ENCODE peak calls at places on chromosomes 12 and 14, in ten cellular contexts. One of them, this sample, is unnamed.

GRCh38 chr12:95385646-95386045 is 88.3 kb upstream of the METAP2 start:
- DNase-seq in AG09309: peak
- DNase-seq in astrocyte: peak
- DNase-seq in IMR-90: peak
- DNase-seq in lung: no peak
- DNase-seq in fibroblast of pulmonary artery: peak
- DNase-seq in adrenal gland: no peak
- DNase-seq in BE2C: no peak
- DNase-seq in GM12878: no peak
- DNase-seq in choroid plexus epithelial cell: peak
- DNase-seq in this sample: no peak

GRCh38 chr12:95533985-95534384 is 17.3 kb downstream of the USP44 start:
- DNase-seq in lung: no peak
- DNase-seq in fibroblast of pulmonary artery: no peak
- DNase-seq in BE2C: no peak
- DNase-seq in IMR-90: no peak
- DNase-seq in adrenal gland: no peak
- DNase-seq in choroid plexus epithelial cell: peak
- DNase-seq in astrocyte: no peak
- DNase-seq in AG09309: no peak
- DNase-seq in GM12878: no peak
- DNase-seq in this sample: no peak

GRCh38 chr14:92728781-92729364 is 19.6 kb downstream of the LGMN start:
- DNase-seq in AG09309: no peak
- DNase-seq in astrocyte: peak
- DNase-seq in GM12878: no peak
- DNase-seq in adrenal gland: peak
- DNase-seq in fibroblast of pulmonary artery: peak
- DNase-seq in choroid plexus epithelial cell: peak
- DNase-seq in BE2C: no peak
- DNase-seq in lung: peak
- DNase-seq in IMR-90: peak
- DNase-seq in this sample: peak

GRCh38 chr12:27469161-27469560 is 22.6 kb downstream of the SMCO2 start:
- DNase-seq in lung: no peak
- DNase-seq in astrocyte: no peak
- DNase-seq in GM12878: no peak
- DNase-seq in AG09309: no peak
- DNase-seq in IMR-90: no peak
- DNase-seq in choroid plexus epithelial cell: no peak
- DNase-seq in BE2C: no peak
- DNase-seq in fibroblast of pulmonary artery: no peak
- DNase-seq in adrenal gland: no peak
- DNase-seq in this sample: no peak

GRCh38 chr12:105348561-105348960 is 18.1 kb downstream of the C12orf75 start:
- DNase-seq in lung: no peak
- DNase-seq in GM12878: no peak
- DNase-seq in AG09309: no peak
- DNase-seq in IMR-90: no peak
- DNase-seq in fibroblast of pulmonary artery: no peak
- DNase-seq in adrenal gland: no peak
- DNase-seq in astrocyte: peak
- DNase-seq in BE2C: no peak
- DNase-seq in choroid plexus epithelial cell: no peak
- DNase-seq in this sample: no peak

GRCh38 chr12:33724867-33725266 is 285.2 kb upstream of the SYT10 start:
- DNase-seq in fibroblast of pulmonary artery: no peak
- DNase-seq in choroid plexus epithelial cell: no peak
- DNase-seq in AG09309: no peak
- DNase-seq in lung: no peak
- DNase-seq in GM12878: no peak
- DNase-seq in BE2C: no peak
- DNase-seq in astrocyte: no peak
- DNase-seq in IMR-90: no peak
- DNase-seq in adrenal gland: no peak
- DNase-seq in this sample: no peak

GRCh38 chr12:122021193-122021821 is 377 bp upstream of the BCL7A start:
- DNase-seq in choroid plexus epithelial cell: peak
- DNase-seq in BE2C: peak
- DNase-seq in GM12878: no peak
- DNase-seq in lung: no peak
- DNase-seq in astrocyte: no peak
- DNase-seq in IMR-90: no peak
- DNase-seq in AG09309: no peak
- DNase-seq in fibroblast of pulmonary artery: peak
- DNase-seq in adrenal gland: peak
- DNase-seq in this sample: peak

GRCh38 chr14:25406818-25407217 is 356.9 kb upstream of the STXBP6 start:
- DNase-seq in IMR-90: peak
- DNase-seq in lung: no peak
- DNase-seq in choroid plexus epithelial cell: peak
- DNase-seq in astrocyte: no peak
- DNase-seq in AG09309: peak
- DNase-seq in GM12878: no peak
- DNase-seq in adrenal gland: peak
- DNase-seq in fibroblast of pulmonary artery: peak
- DNase-seq in BE2C: peak
- DNase-seq in this sample: peak

GRCh38 chr14:61698216-61698980 is 3.1 kb downstream of the HIF1A start:
- DNase-seq in astrocyte: no peak
- DNase-seq in fibroblast of pulmonary artery: peak
- DNase-seq in lung: no peak
- DNase-seq in choroid plexus epithelial cell: peak
- DNase-seq in adrenal gland: no peak
- DNase-seq in BE2C: no peak
- DNase-seq in IMR-90: no peak
- DNase-seq in AG09309: no peak
- DNase-seq in GM12878: no peak
- DNase-seq in this sample: no peak

GRCh38 chr14:61696753-61697318 is 1.5 kb downstream of the HIF1A start:
- DNase-seq in lung: no peak
- DNase-seq in fibroblast of pulmonary artery: peak
- DNase-seq in astrocyte: no peak
- DNase-seq in BE2C: no peak
- DNase-seq in GM12878: no peak
- DNase-seq in AG09309: no peak
- DNase-seq in IMR-90: no peak
- DNase-seq in adrenal gland: peak
- DNase-seq in choroid plexus epithelial cell: peak
- DNase-seq in this sample: no peak

GRCh38 chr14:61694039-61694438 is 1.3 kb upstream of the HIF1A start:
- DNase-seq in adrenal gland: no peak
- DNase-seq in IMR-90: no peak
- DNase-seq in AG09309: no peak
- DNase-seq in BE2C: no peak
- DNase-seq in fibroblast of pulmonary artery: no peak
- DNase-seq in choroid plexus epithelial cell: no peak
- DNase-seq in GM12878: no peak
- DNase-seq in lung: no peak
- DNase-seq in astrocyte: no peak
- DNase-seq in this sample: no peak

GRCh38 chr14:61695695-61696527 is 598 bp downstream of the HIF1A start:
- DNase-seq in BE2C: peak
- DNase-seq in choroid plexus epithelial cell: peak
- DNase-seq in lung: peak
- DNase-seq in IMR-90: peak
- DNase-seq in GM12878: no peak
- DNase-seq in astrocyte: peak
- DNase-seq in adrenal gland: peak
- DNase-seq in AG09309: no peak
- DNase-seq in fibroblast of pulmonary artery: peak
- DNase-seq in this sample: peak

DNA sequence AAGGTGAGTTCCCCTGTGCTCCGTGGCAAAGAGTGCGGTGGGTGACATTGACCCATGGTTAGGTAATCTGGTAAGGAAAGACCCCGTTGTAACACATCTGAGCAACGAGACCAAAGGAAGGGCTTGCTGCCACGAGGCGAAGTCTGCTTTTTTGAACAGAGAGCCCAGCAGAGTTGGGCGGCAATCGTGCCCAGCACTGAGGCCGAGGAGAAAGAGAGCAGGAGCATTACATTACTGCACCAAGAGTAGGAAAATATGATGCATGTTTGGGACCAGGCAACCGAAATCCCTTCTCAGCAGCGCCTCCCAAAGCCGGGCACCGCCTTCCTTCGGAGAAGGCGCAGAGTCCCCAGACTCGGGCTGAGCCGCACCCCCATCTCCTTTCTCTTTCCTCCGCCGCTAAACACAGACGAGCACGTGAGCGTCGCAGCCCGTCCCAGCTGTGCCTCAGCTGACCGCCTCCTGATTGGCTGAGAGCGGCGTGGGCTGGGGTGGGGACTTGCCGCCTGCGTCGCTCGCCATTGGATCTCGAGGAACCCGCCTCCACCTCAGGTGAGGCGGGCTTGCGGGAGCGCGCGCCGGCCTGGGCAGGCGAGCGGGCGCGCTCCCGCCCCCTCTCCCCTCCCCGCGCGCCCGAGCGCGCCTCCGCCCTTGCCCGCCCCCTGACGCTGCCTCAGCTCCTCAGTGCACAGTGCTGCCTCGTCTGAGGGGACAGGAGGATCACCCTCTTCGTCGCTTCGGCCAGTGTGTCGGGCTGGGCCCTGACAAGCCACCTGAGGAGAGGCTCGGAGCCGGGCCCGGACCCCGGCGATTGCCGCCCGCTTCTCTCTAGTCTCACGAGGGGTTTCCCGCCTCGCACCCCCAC is at the start of gene HIF1A:
- DNase-seq in choroid plexus epithelial cell: peak
- DNase-seq in GM12878: peak
- DNase-seq in astrocyte: peak
- DNase-seq in IMR-90: peak
- DNase-seq in AG09309: peak
- DNase-seq in BE2C: peak
- DNase-seq in fibroblast of pulmonary artery: peak
- DNase-seq in lung: peak
- DNase-seq in adrenal gland: peak
- DNase-seq in this sample: peak
- TF ChIP-seq CTCF in choroid plexus epithelial cell: peak
- TF ChIP-seq CTCF in GM12878: no peak
- TF ChIP-seq CTCF in astrocyte: no peak
- TF ChIP-seq CTCF in IMR-90: peak
- TF ChIP-seq CTCF in AG09309: peak
- TF ChIP-seq CTCF in BE2C: peak
- TF ChIP-seq CTCF in fibroblast of pulmonary artery: peak
- TF ChIP-seq CTCF in lung: no peak
- TF ChIP-seq CTCF in adrenal gland: no peak
- TF ChIP-seq CTCF in this sample: peak

DNA sequence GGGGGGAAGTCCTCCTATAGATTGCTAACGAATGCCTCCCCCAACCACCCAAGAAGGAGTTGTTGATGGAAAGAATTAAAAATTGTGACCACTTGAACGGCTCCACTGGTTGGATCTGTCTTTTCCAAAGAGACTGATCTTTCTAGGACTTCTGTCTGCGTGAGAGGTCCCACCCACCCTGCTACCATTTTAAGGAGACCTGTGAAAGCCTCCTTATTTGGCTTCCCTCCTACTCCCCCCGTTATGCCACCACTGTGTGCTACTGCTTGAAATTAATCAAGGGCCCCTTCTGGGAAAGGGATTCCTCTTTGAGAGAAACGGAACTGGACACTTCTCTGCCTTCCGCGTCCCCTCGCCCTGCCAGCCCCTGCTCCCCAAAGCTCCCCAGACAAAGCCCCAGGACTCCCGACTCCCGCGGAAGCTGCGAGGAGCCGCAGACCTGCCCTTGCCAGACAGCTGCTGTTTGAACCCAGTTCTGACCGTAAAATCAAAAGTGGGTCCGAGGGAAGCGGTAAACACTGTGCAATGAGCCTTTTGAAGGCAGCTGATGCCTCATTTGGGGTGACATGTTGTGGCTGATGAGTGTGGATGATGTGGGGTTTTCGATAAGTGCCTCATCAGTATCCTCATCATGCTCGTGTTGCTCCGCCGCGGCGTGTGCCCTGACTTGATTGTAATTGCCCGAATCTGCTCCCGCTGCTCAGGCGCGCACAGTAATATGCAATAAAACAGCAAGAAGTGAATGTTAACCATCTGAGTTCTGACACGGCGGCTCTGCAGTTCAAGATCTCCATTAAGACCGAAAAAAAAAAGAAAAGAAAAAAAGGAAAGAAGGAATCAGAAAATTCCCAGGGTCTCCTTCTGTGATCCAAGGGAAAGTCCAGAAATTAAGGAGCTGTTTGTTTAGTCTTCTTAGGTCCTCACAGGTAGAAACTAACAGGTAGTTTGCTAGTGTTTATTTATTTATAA is 48.2 kb downstream of the MBIP start:
- DNase-seq in astrocyte: peak
- DNase-seq in BE2C: no peak
- DNase-seq in lung: no peak
- DNase-seq in adrenal gland: no peak
- DNase-seq in AG09309: no peak
- DNase-seq in fibroblast of pulmonary artery: peak
- DNase-seq in IMR-90: peak
- DNase-seq in choroid plexus epithelial cell: peak
- DNase-seq in GM12878: no peak
- DNase-seq in this sample: peak
- H3K4me3 ChIP-seq in astrocyte: peak
- H3K4me3 ChIP-seq in BE2C: no peak
- H3K4me3 ChIP-seq in lung: peak
- H3K4me3 ChIP-seq in adrenal gland: peak
- H3K4me3 ChIP-seq in AG09309: peak
- H3K4me3 ChIP-seq in fibroblast of pulmonary artery: peak
- H3K4me3 ChIP-seq in IMR-90: peak
- H3K4me3 ChIP-seq in choroid plexus epithelial cell: peak
- H3K4me3 ChIP-seq in GM12878: no peak
- H3K4me3 ChIP-seq in this sample: peak

GRCh38 chr12:21655594-21655993 is 2.0 kb downstream of the LDHB start:
- DNase-seq in AG09309: no peak
- DNase-seq in choroid plexus epithelial cell: no peak
- DNase-seq in BE2C: no peak
- DNase-seq in GM12878: no peak
- DNase-seq in IMR-90: no peak
- DNase-seq in astrocyte: no peak
- DNase-seq in adrenal gland: no peak
- DNase-seq in lung: no peak
- DNase-seq in fibroblast of pulmonary artery: no peak
- DNase-seq in this sample: no peak

GRCh38 chr12:21656931-21657335 is 709 bp downstream of the LDHB start:
- DNase-seq in IMR-90: peak
- DNase-seq in AG09309: no peak
- DNase-seq in GM12878: no peak
- DNase-seq in BE2C: peak
- DNase-seq in adrenal gland: peak
- DNase-seq in astrocyte: peak
- DNase-seq in choroid plexus epithelial cell: peak
- DNase-seq in lung: no peak
- DNase-seq in fibroblast of pulmonary artery: peak
- DNase-seq in this sample: peak

GRCh38 chr12:21662122-21662792 is 4.6 kb upstream of the LDHB start:
- DNase-seq in BE2C: no peak
- DNase-seq in AG09309: no peak
- DNase-seq in fibroblast of pulmonary artery: no peak
- DNase-seq in GM12878: no peak
- DNase-seq in IMR-90: no peak
- DNase-seq in choroid plexus epithelial cell: no peak
- DNase-seq in lung: no peak
- DNase-seq in astrocyte: no peak
- DNase-seq in adrenal gland: no peak
- DNase-seq in this sample: no peak

GRCh38 chr12:21657336-21658077 is at the start of gene LDHB:
- DNase-seq in IMR-90: peak
- DNase-seq in BE2C: peak
- DNase-seq in astrocyte: peak
- DNase-seq in fibroblast of pulmonary artery: peak
- DNase-seq in AG09309: peak
- DNase-seq in GM12878: peak
- DNase-seq in adrenal gland: peak
- DNase-seq in choroid plexus epithelial cell: peak
- DNase-seq in lung: peak
- DNase-seq in this sample: peak

DNA sequence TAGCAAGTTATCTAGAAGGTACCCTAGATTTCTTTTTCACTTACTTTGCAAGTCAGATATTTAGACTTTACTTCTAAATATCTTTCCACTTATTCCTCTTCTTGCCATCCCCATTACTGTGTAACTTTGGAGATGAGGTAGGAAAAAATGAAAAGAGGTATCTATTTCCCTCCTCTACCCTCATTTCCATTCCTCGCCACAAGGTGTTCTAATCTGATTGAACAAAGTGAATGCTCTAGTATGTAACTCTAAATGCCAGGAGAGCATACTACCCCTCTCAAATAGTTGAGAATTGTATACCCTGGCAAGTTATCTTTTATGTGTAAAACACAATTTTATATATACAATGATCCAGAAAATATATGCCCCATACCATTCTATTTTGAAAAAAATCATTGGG is 1.7 kb upstream of the LDHB start:
- DNase-seq in adrenal gland: no peak
- DNase-seq in AG09309: no peak
- DNase-seq in astrocyte: no peak
- DNase-seq in lung: no peak
- DNase-seq in GM12878: no peak
- DNase-seq in fibroblast of pulmonary artery: no peak
- DNase-seq in BE2C: no peak
- DNase-seq in IMR-90: no peak
- DNase-seq in choroid plexus epithelial cell: no peak
- DNase-seq in this sample: no peak
- TF ChIP-seq CTCF in adrenal gland: no peak
- TF ChIP-seq CTCF in AG09309: no peak
- TF ChIP-seq CTCF in astrocyte: no peak
- TF ChIP-seq CTCF in lung: no peak
- TF ChIP-seq CTCF in GM12878: no peak
- TF ChIP-seq CTCF in fibroblast of pulmonary artery: no peak
- TF ChIP-seq CTCF in BE2C: peak
- TF ChIP-seq CTCF in IMR-90: no peak
- TF ChIP-seq CTCF in choroid plexus epithelial cell: no peak
- TF ChIP-seq CTCF in this sample: peak

GRCh38 chr12:6854036-6854435 is 2.1 kb downstream of the USP5 start:
- DNase-seq in adrenal gland: no peak
- DNase-seq in astrocyte: no peak
- DNase-seq in lung: no peak
- DNase-seq in fibroblast of pulmonary artery: no peak
- DNase-seq in GM12878: no peak
- DNase-seq in BE2C: no peak
- DNase-seq in choroid plexus epithelial cell: peak
- DNase-seq in AG09309: no peak
- DNase-seq in IMR-90: no peak
- DNase-seq in this sample: no peak

GRCh38 chr12:6855322-6855721 is 3.4 kb downstream of the USP5 start:
- DNase-seq in choroid plexus epithelial cell: no peak
- DNase-seq in AG09309: no peak
- DNase-seq in lung: no peak
- DNase-seq in IMR-90: no peak
- DNase-seq in astrocyte: no peak
- DNase-seq in adrenal gland: no peak
- DNase-seq in fibroblast of pulmonary artery: no peak
- DNase-seq in GM12878: no peak
- DNase-seq in BE2C: no peak
- DNase-seq in this sample: no peak

GRCh38 chr12:6851921-6852650 is at the start of gene USP5:
- DNase-seq in choroid plexus epithelial cell: peak
- DNase-seq in BE2C: peak
- DNase-seq in astrocyte: peak
- DNase-seq in lung: peak
- DNase-seq in adrenal gland: peak
- DNase-seq in AG09309: peak
- DNase-seq in IMR-90: peak
- DNase-seq in GM12878: peak
- DNase-seq in fibroblast of pulmonary artery: peak
- DNase-seq in this sample: peak

GRCh38 chr12:6852651-6853354 is 853 bp downstream of the USP5 start:
- DNase-seq in adrenal gland: peak
- DNase-seq in AG09309: no peak
- DNase-seq in lung: no peak
- DNase-seq in choroid plexus epithelial cell: peak
- DNase-seq in GM12878: no peak
- DNase-seq in astrocyte: peak
- DNase-seq in IMR-90: peak
- DNase-seq in fibroblast of pulmonary artery: peak
- DNase-seq in BE2C: peak
- DNase-seq in this sample: peak

DNA sequence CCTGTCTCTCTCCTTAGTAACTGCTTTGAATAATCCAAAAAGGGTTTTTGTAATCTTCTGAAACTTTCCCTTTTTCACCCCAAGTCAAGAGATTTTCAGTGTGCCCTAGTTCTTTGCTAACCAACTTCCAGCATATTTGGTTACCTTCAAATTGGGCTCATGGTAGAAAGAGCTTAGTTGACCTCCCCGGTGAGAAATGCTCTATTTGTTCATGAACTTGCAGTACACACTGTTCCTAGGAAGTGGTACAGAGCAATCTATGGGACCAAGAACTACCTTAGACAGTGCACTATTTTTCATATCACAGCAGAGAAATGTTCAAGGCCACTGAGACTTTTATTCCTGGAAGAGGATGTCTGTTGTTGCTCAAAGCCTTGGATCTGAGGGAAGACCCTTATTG is 1.7 kb downstream of the USP5 start:
- DNase-seq in GM12878: no peak
- DNase-seq in adrenal gland: no peak
- DNase-seq in IMR-90: no peak
- DNase-seq in choroid plexus epithelial cell: no peak
- DNase-seq in AG09309: no peak
- DNase-seq in lung: no peak
- DNase-seq in astrocyte: no peak
- DNase-seq in BE2C: no peak
- DNase-seq in fibroblast of pulmonary artery: no peak
- DNase-seq in this sample: no peak
- H3K4me3 ChIP-seq in GM12878: peak
- H3K4me3 ChIP-seq in adrenal gland: peak
- H3K4me3 ChIP-seq in IMR-90: no peak
- H3K4me3 ChIP-seq in choroid plexus epithelial cell: no peak
- H3K4me3 ChIP-seq in AG09309: no peak
- H3K4me3 ChIP-seq in lung: no peak
- H3K4me3 ChIP-seq in astrocyte: peak
- H3K4me3 ChIP-seq in BE2C: peak
- H3K4me3 ChIP-seq in fibroblast of pulmonary artery: no peak
- H3K4me3 ChIP-seq in this sample: peak